ENCODE peak calls at places on chromosomes 5 and 9, in five cellular contexts. U is colonic mucosa; L is cardiac fibroblast; B is lung; H is CD4-positive, CD25-positive, alpha-beta regulatory T cell. J is an unnamed sample.

GRCh38 chr5:107553063-107553676 is 117.6 kb downstream of the EFNA5 start:
- DNase-seq in L (no peak), H (no peak), B (no peak), U (no peak), J (no peak)

GRCh38 chr9:93205896-93206575 is 22.1 kb downstream of the WNK2 start:
- DNase-seq in L (no peak), U (no peak), B (no peak), H (no peak), J (no peak)

GRCh38 chr5:139243425-139243965 is 45.3 kb upstream of the SIL1 start:
- DNase-seq in L (no peak), B (no peak), U (no peak), H (no peak), J (no peak)

GRCh38 chr5:132557425-132557805 is 638 bp downstream of the RAD50 start:
- DNase-seq in H (no peak), L (peak; percentile 33), U (peak; percentile 83), B (peak; percentile 40), J (no peak)

GRCh38 chr5:94793816-94794198 is 175.3 kb downstream of the SLF1 start:
- DNase-seq in L (peak; percentile 5), U (no peak), H (no peak), B (no peak), J (no peak)

GRCh38 chr9:127847155-127847463 is 7.3 kb downstream of the ENG start:
- DNase-seq in H (no peak), B (no peak), U (no peak), L (no peak), J (no peak)

GRCh38 chr9:93869863-93870262 is 85.3 kb downstream of the BARX1 start:
- DNase-seq in B (no peak), U (no peak), L (no peak), H (no peak), J (no peak)

GRCh38 chr9:101478444-101478843 is 42.9 kb upstream of the ALDOB start:
- DNase-seq in L (no peak), B (no peak), U (peak; percentile 42), H (no peak), J (no peak)

DNA sequence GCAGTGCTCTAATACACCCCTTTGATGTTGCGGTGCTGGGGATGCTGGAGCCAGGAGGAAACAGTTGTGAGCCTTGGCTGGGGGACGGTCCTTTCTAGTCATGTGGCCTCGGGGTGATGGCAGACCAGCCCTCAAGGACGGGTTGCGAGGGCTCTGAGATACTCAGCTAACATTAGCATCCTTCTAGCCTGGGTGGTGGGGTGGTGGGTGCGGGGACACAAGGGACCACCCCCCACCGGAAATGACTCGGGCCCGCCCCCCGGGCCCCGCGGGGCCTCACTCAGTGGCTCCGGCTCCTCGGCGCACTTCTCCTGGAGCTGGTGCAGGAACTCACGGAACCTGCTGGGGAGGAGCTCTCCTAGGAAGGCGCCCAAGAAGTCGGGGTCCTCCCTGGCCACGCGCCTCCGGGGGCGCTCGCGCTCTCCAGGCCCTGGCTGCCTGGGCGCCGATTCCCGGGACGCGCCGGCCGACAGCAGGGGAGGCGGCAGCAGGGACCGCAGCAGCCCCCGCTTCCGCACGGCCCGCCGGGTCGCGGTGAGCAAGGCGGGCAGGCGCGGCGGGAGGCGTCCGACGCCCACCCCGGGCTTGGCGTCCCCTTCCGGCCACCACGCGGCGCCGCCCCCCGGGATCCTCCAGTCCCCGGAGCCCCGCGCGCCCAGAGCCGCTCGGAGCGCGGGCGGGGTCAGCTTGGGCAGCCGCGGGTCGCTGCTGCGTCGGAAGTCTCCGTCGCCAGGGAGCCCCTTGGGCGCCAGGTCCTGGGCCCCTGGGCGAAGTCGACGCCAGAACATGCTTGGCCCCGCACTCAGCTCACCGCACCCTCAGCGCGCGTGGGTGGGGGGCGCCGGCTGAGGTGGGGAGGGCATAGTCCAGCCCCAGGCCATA is 873 bp downstream of the C9orf50 start:
- DNase-seq in B (no peak), L (no peak), U (no peak), H (no peak), J (no peak)
- H3K4me3 ChIP-seq in B (peak overlapping the region; percentile 20), L (peak overlapping the region; percentile 46), U (peak overlapping the region; percentile 29), H (no peak overlapping the region), J (peak overlapping the region; percentile 41)

DNA sequence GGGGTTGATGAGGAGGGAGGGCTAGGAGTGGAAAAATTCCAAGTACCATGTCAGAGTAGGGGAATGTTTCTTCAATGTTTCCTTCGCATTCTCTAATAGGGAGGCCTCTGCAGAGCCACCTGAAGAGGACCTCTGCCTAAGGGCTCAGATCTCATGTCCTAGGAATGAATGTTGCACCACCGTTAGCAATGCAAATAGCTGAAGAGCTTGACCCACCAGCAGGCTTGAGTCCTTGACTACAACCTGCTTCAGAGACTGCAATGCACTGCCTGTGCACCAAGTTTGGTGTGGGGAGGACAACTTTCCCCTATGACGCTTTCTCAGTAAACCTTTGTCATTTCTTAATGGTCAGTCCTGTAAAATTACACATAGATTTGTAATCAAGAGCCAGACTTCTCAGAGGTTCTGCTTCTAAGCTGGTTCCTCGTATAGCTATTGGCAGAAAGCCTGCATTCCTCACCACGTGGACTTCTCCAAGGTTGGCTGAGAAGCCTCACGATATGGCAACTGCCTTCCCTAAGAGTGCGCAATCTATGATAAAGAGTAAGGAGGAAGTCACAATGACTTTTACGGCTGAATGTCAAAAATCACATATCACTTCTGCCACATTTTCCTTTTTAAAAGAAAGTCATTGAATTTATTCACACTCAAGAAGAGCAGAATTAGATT is 600.7 kb upstream of the PTGER4 start:
- DNase-seq in H (no peak), B (no peak), U (no peak), L (no peak), J (no peak)
- H3K4me3 ChIP-seq in H (no peak overlapping the region), B (no peak overlapping the region), U (no peak overlapping the region), L (no peak overlapping the region), J (no peak overlapping the region)

GRCh38 chr5:159104058-159104651 is 4.4 kb upstream of the EBF1 start:
- DNase-seq in B (no peak), H (no peak), L (peak; percentile 31), U (peak; percentile 31), J (no peak)

GRCh38 chr5:159101689-159102088 is 2.0 kb upstream of the EBF1 start:
- DNase-seq in H (no peak), U (no peak), B (no peak), L (no peak), J (no peak)

GRCh38 chr5:159100928-159101646 is 1.4 kb upstream of the EBF1 start:
- DNase-seq in H (no peak), B (no peak), L (no peak), U (no peak), J (no peak)

GRCh38 chr5:159103086-159103485 is 3.4 kb upstream of the EBF1 start:
- DNase-seq in H (no peak), L (no peak), U (no peak), B (no peak), J (no peak)

GRCh38 chr5:159102294-159102934 is 2.7 kb upstream of the EBF1 start:
- DNase-seq in U (no peak), B (no peak), H (no peak), L (no peak), J (no peak)
- H3K4me3 ChIP-seq in U (no peak overlapping the region), B (no peak overlapping the region), H (no peak overlapping the region), L (no peak overlapping the region), J (no peak overlapping the region)

GRCh38 chr5:129905467-129906176 is 1.4 kb downstream of the CHSY3 start:
- DNase-seq in B (no peak), L (peak; percentile 20), H (no peak), U (peak; percentile 19), J (no peak)

GRCh38 chr5:129904667-129905466 is 602 bp downstream of the CHSY3 start:
- DNase-seq in B (peak; percentile 30), L (peak; percentile 11), H (no peak), U (no peak), J (no peak)

GRCh38 chr5:129902806-129903205 is 1.5 kb upstream of the CHSY3 start:
- DNase-seq in U (no peak), L (no peak), B (no peak), H (no peak), J (no peak)

GRCh38 chr5:129904102-129904666 is at the start of gene CHSY3:
- DNase-seq in L (peak; percentile 90), U (peak; percentile 81), H (peak; percentile 9), B (peak; percentile 85), J (peak; percentile 22)

DNA sequence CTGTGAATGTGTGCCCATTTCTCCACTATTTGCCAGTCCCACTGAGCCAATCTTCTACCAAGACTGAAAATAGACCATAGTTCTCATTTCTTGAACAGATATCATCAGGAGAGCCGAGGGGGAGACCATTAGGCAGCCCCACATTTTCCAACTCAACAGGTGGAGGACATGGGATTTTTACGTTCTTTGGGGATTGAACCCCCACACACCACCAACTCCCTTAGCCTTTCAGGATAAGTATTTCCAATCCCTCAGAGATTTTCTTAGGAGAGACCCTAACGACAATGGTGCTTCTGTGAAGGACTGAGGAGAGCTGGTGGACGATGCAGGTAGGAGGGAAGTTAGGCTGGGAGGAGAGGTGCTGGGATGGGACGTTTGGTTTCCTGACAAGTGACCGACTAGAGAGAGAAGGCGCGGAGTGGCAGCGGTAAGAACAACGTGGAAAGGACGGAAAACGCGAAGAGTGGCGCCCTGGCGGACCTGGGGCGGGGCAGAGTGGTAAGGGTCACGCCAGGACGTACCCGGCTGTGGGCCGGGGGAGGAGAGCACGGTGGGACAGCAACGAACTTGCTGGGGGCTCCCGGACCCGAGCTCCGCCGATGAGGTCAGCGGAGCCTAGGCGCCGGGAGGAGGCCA is 681 bp upstream of the CHSY3 start:
- DNase-seq in H (no peak), U (no peak), L (no peak), B (no peak), J (no peak)
- H3K4me3 ChIP-seq in H (no peak overlapping the region), U (peak overlapping the region; percentile 63), L (peak overlapping the region; percentile 71), B (peak overlapping the region; percentile 51), J (peak overlapping the region; percentile 62)

DNA sequence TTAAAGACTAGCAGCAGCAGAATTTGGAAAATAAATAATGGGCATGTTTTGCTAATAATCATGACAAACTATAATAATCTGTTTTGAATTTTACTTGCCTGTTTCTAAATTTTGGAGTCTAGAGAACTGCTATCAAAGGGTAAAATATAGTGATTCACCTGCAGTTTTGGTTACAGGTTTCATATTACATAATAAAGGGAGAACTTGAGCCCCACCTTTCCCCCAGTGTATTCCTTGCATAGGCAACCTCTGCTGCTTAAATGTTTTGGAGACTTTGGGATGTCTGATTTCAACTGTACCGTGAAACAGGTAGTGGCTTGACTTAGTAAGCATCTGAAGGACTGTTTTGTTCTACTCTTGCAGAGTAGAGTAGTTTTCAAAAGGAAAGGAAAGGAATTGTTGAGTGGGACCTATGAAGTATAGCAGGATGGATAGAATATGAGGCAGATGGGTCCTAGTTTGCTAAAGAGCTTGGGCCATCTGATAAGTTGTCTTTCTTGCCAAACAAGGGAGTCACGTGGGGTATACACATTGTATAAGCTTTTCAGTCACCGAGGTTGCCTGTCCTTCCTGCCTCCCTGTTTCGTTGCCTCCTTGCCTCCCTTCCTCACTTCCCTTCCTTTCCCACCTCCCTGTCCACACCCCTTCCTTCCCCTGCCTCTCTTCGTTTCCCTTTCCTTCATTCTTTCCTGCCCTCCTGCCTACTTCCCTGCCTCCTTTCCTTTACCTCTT is 19.2 kb downstream of the CREBRF start:
- DNase-seq in U (no peak), L (no peak), B (no peak), H (no peak), J (no peak)
- H3K4me3 ChIP-seq in U (no peak overlapping the region), L (no peak overlapping the region), B (no peak overlapping the region), H (no peak overlapping the region), J (no peak overlapping the region)

J was measured in astrocyte of the cerebellum.